ENCODE peak calls at places on chromosomes 4 and X, in six cellular contexts. S, H, P, W, A and B are unnamed samples.

GRCh38 chr4:113603926-113604325 is 157.6 kb downstream of the CAMK2D start:
- DNase-seq in A (no peak), H (no peak), W (no peak), P (no peak), S (no peak), B (no peak)

GRCh38 chr4:55781809-55782208 is 37.8 kb upstream of the EXOC1L start:
- DNase-seq in S (no peak), A (no peak), H (no peak), P (no peak), W (no peak), B (no peak)

GRCh38 chr4:1367230-1367935 is 20.4 kb downstream of the UVSSA start:
- DNase-seq in P (no peak), H (peak), S (no peak), A (no peak), W (peak), B (no peak)

GRCh38 chr4:26826721-26827120 is 33.9 kb upstream of the STIM2 start:
- DNase-seq in H (no peak), W (no peak), A (no peak), P (no peak), S (no peak), B (no peak)

GRCh38 chrX:131564553-131565229 is 20.8 kb downstream of the OR13H1 start:
- DNase-seq in A (no peak), W (no peak), H (no peak), S (no peak), P (no peak), B (no peak)

GRCh38 chr4:13829457-13829856 is 201.9 kb upstream of the BOD1L1 start:
- DNase-seq in P (no peak), A (no peak), W (no peak), H (no peak), S (no peak), B (no peak)

GRCh38 chr4:158428242-158428641 is 93.4 kb upstream of the RXFP1 start:
- DNase-seq in A (no peak), H (no peak), W (no peak), S (no peak), P (no peak), B (no peak)

GRCh38 chrX:104288269-104288668 is 33.5 kb upstream of the ESX1 start:
- DNase-seq in H (no peak), P (no peak), A (no peak), S (no peak), W (no peak), B (no peak)

GRCh38 chrX:133523094-133523493 is 107.8 kb upstream of the GPC4 start:
- DNase-seq in S (peak), H (no peak), W (peak), A (no peak), P (no peak), B (no peak)

GRCh38 chrX:145609951-145610511 is 207.6 kb upstream of the SLITRK2 start:
- DNase-seq in S (no peak), P (no peak), H (no peak), W (no peak), A (no peak), B (no peak)

GRCh38 chrX:55220119-55220794 is at the start of gene PAGE5:
- DNase-seq in H (peak), P (no peak), A (no peak), W (no peak), S (no peak), B (no peak)

GRCh38 chrX:131830400-131831184 is 192.5 kb upstream of the STK26 start:
- DNase-seq in A (peak), H (peak), W (peak), P (peak), S (peak), B (peak)

GRCh38 chrX:124771292-124771691 is 424.9 kb downstream of the SH2D1A start:
- DNase-seq in S (no peak), A (no peak), P (no peak), H (no peak), W (no peak), B (no peak)

GRCh38 chr4:2646386-2647149 is 109.6 kb downstream of the TNIP2 start:
- DNase-seq in S (no peak), W (no peak), H (no peak), A (peak), P (no peak), B (no peak)

GRCh38 chr4:146291313-146291712 is 77.0 kb downstream of the REELD1 start:
- DNase-seq in A (no peak), W (no peak), P (no peak), H (no peak), S (no peak), B (no peak)

GRCh38 chr4:102143433-102143832 is 201.8 kb downstream of the SLC39A8 start:
- DNase-seq in W (no peak), S (no peak), H (no peak), A (no peak), P (no peak), B (no peak)

GRCh38 chr4:53137468-53137867 is 228.4 kb downstream of the SCFD2 start:
- DNase-seq in A (no peak), W (no peak), P (no peak), S (no peak), H (no peak), B (no peak)

GRCh38 chr4:117447925-117448324 is 362.5 kb upstream of the TRAM1L1 start:
- DNase-seq in S (no peak), H (no peak), A (peak), P (no peak), W (no peak), B (no peak)

GRCh38 chrX:17375631-17376380 is 806 bp downstream of the NHS start:
- DNase-seq in W (peak), A (no peak), P (peak), S (peak), H (peak), B (no peak)

GRCh38 chrX:16488959-16489358 is 161.0 kb upstream of the S100G start:
- DNase-seq in H (no peak), W (no peak), P (no peak), S (no peak), A (no peak), B (no peak)

GRCh38 chrX:25726539-25726938 is 411.6 kb upstream of the MAGEB18 start:
- DNase-seq in A (no peak), P (peak), W (no peak), H (no peak), S (no peak), B (no peak)

GRCh38 chr4:56671860-56672259 is 9.2 kb downstream of the HOPX start:
- DNase-seq in P (no peak), S (no peak), H (no peak), W (no peak), A (no peak), B (no peak)

GRCh38 chr4:173334891-173335754 is 965 bp upstream of the HMGB2 start:
- DNase-seq in W (peak), H (peak), A (peak), S (peak), P (peak), B (peak)

GRCh38 chr4:36392916-36393315 is 111.5 kb downstream of the DTHD1 start:
- DNase-seq in H (no peak), P (no peak), A (no peak), S (no peak), W (no peak), B (no peak)

GRCh38 chrX:136064661-136065043 is 79.4 kb downstream of the SLC9A6 start:
- DNase-seq in P (no peak), A (no peak), S (no peak), W (no peak), H (no peak), B (no peak)

GRCh38 chr4:6360385-6360784 is 90.7 kb downstream of the WFS1 start:
- DNase-seq in S (peak), P (no peak), W (no peak), A (no peak), H (no peak), B (no peak)

GRCh38 chr4:184596044-184596616 is 53.1 kb downstream of the CASP3 start:
- DNase-seq in S (no peak), W (no peak), A (no peak), H (no peak), P (no peak), B (no peak)

GRCh38 chr4:81839347-81840042 is 367.8 kb upstream of the RASGEF1B start:
- DNase-seq in H (no peak), W (no peak), A (no peak), P (no peak), S (no peak), B (no peak)

GRCh38 chr4:81838586-81838985 is 366.9 kb upstream of the RASGEF1B start:
- DNase-seq in A (no peak), P (no peak), W (no peak), S (no peak), H (no peak), B (no peak)

GRCh38 chr4:81833596-81833995 is 361.9 kb upstream of the RASGEF1B start:
- DNase-seq in H (no peak), P (no peak), W (no peak), S (no peak), A (no peak), B (no peak)

GRCh38 chr4:81836716-81837115 is 365.0 kb upstream of the RASGEF1B start:
- DNase-seq in W (no peak), P (no peak), S (no peak), H (no peak), A (no peak), B (no peak)
- H3K27ac ChIP-seq in W (no peak), P (no peak), S (no peak), H (no peak), A (no peak), B (no peak)

GRCh38 chrX:19743386-19743785 is 144.0 kb downstream of the SH3KBP1 start:
- DNase-seq in A (no peak), P (no peak), W (no peak), H (no peak), S (no peak), B (no peak)
- H3K27ac ChIP-seq in A (no peak), P (no peak), W (no peak), H (no peak), S (no peak), B (no peak)

DNA sequence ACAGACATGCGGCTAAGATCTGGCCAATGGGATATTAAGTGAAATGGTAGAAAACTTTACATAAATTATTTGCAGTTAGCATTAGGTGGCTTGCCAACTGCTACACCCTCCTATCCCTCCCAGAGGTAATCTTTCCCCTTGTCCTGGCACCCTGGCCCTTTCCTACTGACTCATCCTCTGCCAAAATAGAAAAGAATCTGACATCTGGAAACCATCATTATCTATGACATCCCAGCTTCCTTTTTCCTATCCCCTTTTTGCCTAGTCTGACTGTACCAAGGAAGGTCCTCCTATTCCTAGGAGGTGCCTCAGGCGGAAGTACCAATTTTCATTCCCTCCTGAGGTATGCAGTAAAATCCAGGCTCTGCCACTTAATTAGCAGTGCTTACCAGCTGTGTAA is 163.6 kb upstream of the KLF3 start:
- DNase-seq in A (no peak), P (no peak), W (no peak), H (no peak), S (no peak), B (no peak)
- H3K27ac ChIP-seq in A (no peak), P (no peak), W (no peak), H (no peak), S (no peak), B (no peak)

DNA sequence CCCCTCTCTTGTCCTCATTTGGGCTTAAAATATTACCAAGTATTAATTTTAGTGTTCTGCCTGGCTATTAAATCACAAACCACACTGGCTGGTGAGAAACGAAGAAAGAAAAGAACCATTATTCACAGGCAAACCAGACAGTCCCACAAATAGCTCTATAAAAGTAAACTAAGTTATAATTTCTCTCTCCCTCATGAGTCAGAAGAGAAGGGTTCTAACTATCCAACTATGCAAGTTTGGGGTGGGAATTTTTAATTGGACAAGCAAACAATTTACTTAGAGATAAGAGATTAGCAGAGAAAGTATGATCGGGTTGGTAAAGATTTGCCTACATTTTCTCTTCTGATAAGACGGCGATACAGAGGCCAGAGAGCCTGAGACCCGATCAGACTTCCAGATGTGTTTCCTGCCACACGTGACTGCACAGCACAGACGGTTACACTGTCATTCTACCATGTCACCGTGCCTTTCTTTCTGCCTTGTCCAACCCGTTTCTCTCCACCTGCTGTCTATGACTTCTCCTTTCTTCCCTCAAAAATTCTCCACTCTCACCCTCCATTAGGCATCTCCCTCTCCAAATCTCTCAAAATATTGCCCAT is 52.3 kb downstream of the MEPE start:
- DNase-seq in W (no peak), H (no peak), A (no peak), S (no peak), P (no peak), B (no peak)
- H3K27ac ChIP-seq in W (no peak), H (peak), A (no peak), S (no peak), P (no peak), B (no peak)